ENCODE peak calls at places on chromosomes 7 and 10, in four cellular contexts. D is tibial nerve, M is esophagus squamous epithelium, O is A549. E is an unnamed sample. For H3K4me1, the result is how much of the 10 kb centered on the place peaks cover.

GRCh38 chr7:29998489-29998888 is 8.9 kb upstream of the SCRN1 start:
- DNase-seq in D (no peak), M (no peak), O (no peak), E (no peak)

GRCh38 chr7:7565746-7566650 is 686 bp upstream of the MIOS start:
- DNase-seq in D (no peak), M (no peak), O (no peak), E (peak)

GRCh38 chr7:105345003-105345402 is 43.7 kb downstream of the SRPK2 start:
- DNase-seq in D (no peak), M (no peak), O (no peak), E (no peak)

GRCh38 chr7:87966271-87966670 is 32.2 kb downstream of the ADAM22 start:
- DNase-seq in D (no peak), M (no peak), O (no peak), E (no peak)

GRCh38 chr10:88693392-88694020 is 12.5 kb upstream of the LIPK start:
- DNase-seq in D (no peak), M (no peak), O (peak), E (no peak)

GRCh38 chr7:125670926-125671572 is 741.4 kb upstream of the POT1 start:
- DNase-seq in D (no peak), M (no peak), O (peak), E (no peak)

GRCh38 chr10:133326745-133327650 is 9.7 kb downstream of the CALY start:
- DNase-seq in D (no peak), M (no peak), O (peak), E (no peak)

GRCh38 chr7:7651479-7651878 is 10.9 kb downstream of the UMAD1 start:
- DNase-seq in D (no peak), M (no peak), O (no peak), E (no peak)

GRCh38 chr10:86599729-86600128 is 54.6 kb upstream of the OPN4 start:
- DNase-seq in D (no peak), M (no peak), O (no peak), E (no peak)

GRCh38 chr10:110263164-110263563 is 41.6 kb downstream of the SMNDC1 start:
- DNase-seq in D (no peak), M (no peak), O (no peak), E (no peak)
- H3K4me1 ChIP-seq in D (under half), M (under half), O (under half), E (under half)

GRCh38 chr7:99218406-99219184 is 10.7 kb upstream of the KPNA7 start:
- DNase-seq in D (no peak), M (no peak), O (no peak), E (no peak)
- TF ChIP-seq POLR2A in D (no peak), M (no peak), O (no peak), E (no peak)

GRCh38 chr10:93542358-93542791 is 24.1 kb upstream of the FFAR4 start:
- DNase-seq in D (no peak), M (no peak), O (peak), E (no peak)
- TF ChIP-seq CTCF in D (no peak), M (no peak), O (no peak), E (no peak)

GRCh38 chr7:137980308-137980707 is 21.6 kb downstream of the CREB3L2 start:
- DNase-seq in D (no peak), M (no peak), O (no peak), E (no peak)
- H3K4me1 ChIP-seq in D (under half), M (half or more), O (half or more), E (under half)

GRCh38 chr10:30437039-30437781 is 3.2 kb downstream of the MAP3K8 start:
- DNase-seq in D (no peak), M (no peak), O (peak), E (no peak)

GRCh38 chr10:30436688-30437038 is 2.7 kb downstream of the MAP3K8 start:
- DNase-seq in D (no peak), M (no peak), O (no peak), E (no peak)

GRCh38 chr10:30434273-30435067 is 486 bp downstream of the MAP3K8 start:
- DNase-seq in D (peak), M (peak), O (peak), E (peak)

GRCh38 chr10:30435068-30435422 is 1.1 kb downstream of the MAP3K8 start:
- DNase-seq in D (no peak), M (no peak), O (peak), E (peak)

GRCh38 chr10:30436200-30436599 is 2.2 kb downstream of the MAP3K8 start:
- DNase-seq in D (no peak), M (no peak), O (peak), E (no peak)
- TF ChIP-seq POLR2A in D (peak), M (peak), O (no peak), E (no peak)

DNA sequence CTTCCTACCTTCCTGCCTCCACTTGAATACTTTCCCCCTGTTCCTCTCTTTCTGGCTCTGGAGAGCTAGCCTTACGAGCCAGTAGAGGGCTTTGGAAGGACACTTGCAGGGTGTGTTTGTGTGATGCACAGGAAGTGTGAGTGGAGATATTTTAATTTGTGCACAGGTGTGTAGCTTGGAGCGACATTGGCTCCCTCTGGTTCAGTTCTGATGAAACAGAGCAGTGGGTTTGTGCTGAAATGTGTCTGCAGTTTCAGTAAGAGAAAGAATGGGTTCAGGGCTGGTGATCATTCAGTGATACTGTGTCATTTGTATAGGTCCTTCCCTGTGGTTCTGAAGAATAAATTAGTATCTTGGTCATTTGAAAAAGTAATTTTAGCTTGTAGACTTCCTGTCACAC is 86.9 kb downstream of the SND1 start:
- DNase-seq in D (no peak), M (no peak), O (no peak), E (no peak)
- TF ChIP-seq CTCF in D (no peak), M (no peak), O (no peak), E (no peak)

E was measured in ovary.